ENCODE peak calls at places on chromosomes 1 and 21, in five cellular contexts. D, J, U, L and F are unnamed samples.

GRCh38 chr21:31143021-31143420 is 104.7 kb upstream of the KRTAP19-8 start:
- DNase-seq in U (no peak), L (no peak), J (no peak), D (no peak), F (no peak)

GRCh38 chr21:36560933-36561575 is 81.1 kb upstream of the CLDN14 start:
- DNase-seq in J (no peak), L (no peak), D (no peak), U (no peak), F (peak)

GRCh38 chr1:168396940-168397680 is 116.4 kb downstream of the TBX19 start:
- DNase-seq in U (no peak), D (no peak), L (no peak), J (no peak), F (no peak)

GRCh38 chr1:40267767-40268187 is 9.7 kb downstream of the ZMPSTE24 start:
- DNase-seq in U (no peak), D (no peak), L (no peak), J (peak), F (no peak)

GRCh38 chr1:98924971-98925370 is 79.7 kb downstream of the PLPPR5 start:
- DNase-seq in J (no peak), D (no peak), U (no peak), L (no peak), F (no peak)

GRCh38 chr1:226964068-226964425 is 24.0 kb downstream of the COQ8A start:
- DNase-seq in U (no peak), J (no peak), D (no peak), L (no peak), F (no peak)

GRCh38 chr1:6491480-6491962 is at the start of gene PLEKHG5:
- DNase-seq in U (no peak), D (no peak), L (no peak), J (peak), F (no peak)

GRCh38 chr1:65846911-65847310 is 54.2 kb downstream of the PDE4B start:
- DNase-seq in J (no peak), U (no peak), L (no peak), D (no peak), F (no peak)

GRCh38 chr1:63920154-63921117 is 146.6 kb downstream of the ROR1 start:
- DNase-seq in L (peak), U (no peak), J (peak), D (no peak), F (no peak)

GRCh38 chr1:78652019-78652560 is 2.5 kb downstream of the IFI44 start:
- DNase-seq in U (no peak), J (no peak), L (no peak), D (no peak), F (no peak)
- H3K4me3 ChIP-seq in U (no peak), J (no peak), L (no peak), D (no peak), F (peak)

DNA sequence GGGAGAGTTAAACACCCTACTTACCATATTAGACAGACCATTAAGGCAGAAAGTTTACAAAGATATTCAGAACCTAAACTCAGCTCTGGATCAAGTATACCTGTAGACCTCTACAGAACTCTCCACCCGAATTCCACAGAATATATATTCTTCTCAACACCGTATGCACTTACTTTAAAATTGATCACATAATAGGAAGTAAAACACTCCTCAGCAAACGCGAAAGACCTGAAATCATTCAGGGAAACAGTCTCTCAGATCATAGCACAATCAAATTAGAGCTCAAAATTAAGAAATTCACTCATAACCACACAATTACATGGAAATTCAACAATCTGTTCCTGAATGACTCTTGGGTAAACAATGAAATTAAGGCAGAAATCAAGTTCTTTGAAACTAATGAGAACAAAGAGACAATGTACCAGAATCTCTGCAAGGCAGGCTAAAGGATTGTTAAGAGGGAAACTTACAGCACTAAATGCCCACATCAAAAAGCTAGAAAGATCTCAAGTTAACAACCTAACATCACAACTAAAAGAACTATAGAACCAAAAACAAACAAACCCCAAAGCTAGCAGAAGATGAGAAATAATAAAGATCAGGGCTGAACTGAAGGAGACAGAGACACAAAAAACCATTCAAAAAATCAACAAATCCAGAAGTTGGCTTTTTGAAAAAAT is 19.1 kb downstream of the CD84 start:
- DNase-seq in J (no peak), L (no peak), D (no peak), U (no peak), F (no peak)
- H3K4me3 ChIP-seq in J (no peak), L (no peak), D (no peak), U (no peak), F (no peak)

GRCh38 chr1:214939180-214939579 is 143.4 kb upstream of the KCNK2 start:
- DNase-seq in J (no peak), D (no peak), U (no peak), L (no peak), F (no peak)

GRCh38 chr1:214928574-214928973 is 154.0 kb upstream of the KCNK2 start:
- DNase-seq in D (no peak), L (no peak), U (no peak), J (no peak), F (no peak)

GRCh38 chr1:214935258-214935657 is 147.3 kb upstream of the KCNK2 start:
- DNase-seq in L (no peak), U (no peak), D (no peak), J (no peak), F (no peak)

GRCh38 chr1:214933375-214933774 is 149.2 kb upstream of the KCNK2 start:
- DNase-seq in U (no peak), L (no peak), D (no peak), J (peak), F (no peak)

GRCh38 chr1:214934035-214934434 is 148.5 kb upstream of the KCNK2 start:
- DNase-seq in D (no peak), L (no peak), U (no peak), J (no peak), F (no peak)
- H3K4me3 ChIP-seq in D (no peak), L (no peak), U (no peak), J (no peak), F (no peak)

DNA sequence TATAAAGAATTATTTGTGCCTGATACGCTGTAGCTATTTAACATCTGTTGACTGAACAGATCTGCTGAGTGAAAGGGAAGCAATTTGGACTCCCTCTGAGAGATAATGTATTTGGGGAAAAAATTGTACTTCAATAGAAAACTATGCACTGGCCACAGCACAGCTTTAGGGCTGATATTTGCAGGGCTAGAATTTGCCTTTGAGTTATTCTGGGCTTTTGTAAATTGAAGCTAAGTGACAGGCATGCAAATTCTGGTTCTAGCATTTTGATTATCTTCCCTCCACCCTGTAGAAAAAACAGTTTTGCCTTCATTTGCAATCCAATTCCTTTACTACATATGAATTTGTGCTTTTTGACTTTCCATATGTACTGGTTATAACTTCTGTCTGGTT is 7.9 kb downstream of the KYAT3 start:
- DNase-seq in D (no peak), L (no peak), U (no peak), J (no peak), F (no peak)
- H3K4me3 ChIP-seq in D (no peak), L (no peak), U (no peak), J (no peak), F (no peak)

DNA sequence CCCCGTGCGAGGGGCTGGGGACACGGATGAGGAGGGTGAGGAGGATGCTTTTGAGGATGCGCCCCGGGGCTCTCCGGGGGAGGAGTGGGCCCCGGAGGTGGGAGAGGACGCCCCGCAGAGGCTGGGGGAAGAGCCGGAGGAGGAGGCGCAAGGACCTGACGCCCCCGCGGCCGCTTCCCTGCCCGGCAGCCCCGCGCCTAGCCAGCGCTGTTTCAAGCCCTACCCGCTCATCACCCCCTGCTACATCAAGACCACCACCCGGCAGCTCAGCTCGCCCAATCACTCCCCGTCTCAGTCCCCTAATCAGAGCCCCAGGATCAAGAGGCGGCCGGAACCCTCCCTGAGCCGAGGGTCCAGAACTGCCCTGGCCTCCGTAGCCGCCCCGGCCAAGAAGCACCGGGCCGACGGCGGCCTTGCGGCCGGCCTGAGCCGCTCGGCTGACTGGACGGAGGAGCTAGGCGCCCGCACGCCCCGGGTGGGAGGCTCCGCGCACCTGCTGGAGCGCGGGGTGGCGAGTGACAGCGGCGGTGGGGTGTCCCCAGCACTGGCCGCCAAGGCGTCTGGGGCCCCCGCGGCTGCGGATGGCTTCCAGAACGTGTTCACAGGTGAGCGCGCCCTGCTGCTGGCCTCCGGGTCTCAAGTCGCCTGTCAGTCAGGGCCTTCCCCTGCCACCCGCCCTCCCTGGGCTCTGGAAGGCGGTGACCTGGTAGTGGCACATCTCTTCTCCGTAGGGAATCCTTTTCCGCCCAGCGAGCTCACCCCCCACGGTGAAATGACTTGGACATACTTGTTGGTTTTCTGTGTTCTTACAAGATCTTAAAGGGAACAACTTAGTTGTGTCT is 1.7 kb downstream of the FMN2 start:
- DNase-seq in U (peak), D (no peak), L (peak), J (no peak), F (no peak)
- H3K4me3 ChIP-seq in U (peak), D (peak), L (peak), J (no peak), F (no peak)

DNA sequence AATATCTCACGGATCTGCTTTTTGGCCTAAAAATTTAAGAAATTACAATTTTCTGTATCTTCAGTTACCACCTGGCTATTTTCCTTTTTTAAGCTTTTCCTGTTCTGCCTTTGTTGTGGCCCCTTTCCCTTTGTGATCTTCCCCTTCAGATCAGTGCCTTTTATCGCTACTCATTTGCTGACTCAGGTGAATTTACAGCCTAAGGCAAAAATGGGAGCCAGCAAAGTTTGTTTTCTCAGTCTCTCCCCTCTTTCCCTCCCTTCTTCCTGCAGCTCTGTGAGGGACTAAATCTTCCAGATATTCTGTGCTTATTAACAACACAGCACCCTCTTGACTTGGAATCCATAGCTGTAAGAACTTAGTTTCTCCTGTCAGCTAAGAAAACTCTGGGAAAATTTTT is 5.3 kb upstream of the PRRC2C start:
- DNase-seq in L (no peak), J (no peak), U (peak), D (no peak), F (no peak)
- H3K4me3 ChIP-seq in L (no peak), J (no peak), U (no peak), D (no peak), F (no peak)

DNA sequence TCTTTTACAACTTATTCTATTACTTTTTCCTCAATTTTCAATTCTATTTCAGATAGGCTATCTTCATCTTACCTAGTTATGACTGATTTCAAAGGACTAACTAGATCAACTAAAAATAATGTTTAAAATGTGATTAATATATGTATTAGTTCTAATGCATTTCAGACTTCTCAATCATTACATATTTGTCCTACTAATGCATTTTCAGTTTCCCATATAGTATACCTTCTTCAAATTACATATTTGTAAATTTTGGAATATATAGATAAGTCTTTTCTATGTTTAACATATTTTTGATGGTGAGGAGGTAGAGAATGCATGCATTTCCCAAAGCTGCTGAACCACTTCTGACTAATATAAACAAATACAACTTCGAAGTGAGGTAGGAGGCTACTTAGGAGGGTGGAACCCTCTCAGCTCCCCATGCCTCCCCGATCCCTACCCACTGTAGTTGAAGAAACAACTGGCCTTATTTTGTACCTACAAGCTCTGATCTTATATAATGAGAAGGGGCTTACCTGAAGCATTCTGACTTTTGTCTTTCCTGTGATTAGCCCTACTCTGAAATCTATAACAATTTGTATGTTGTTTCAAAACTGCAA is 1.7 kb downstream of the TRMT1L start:
- DNase-seq in U (no peak), J (peak), D (no peak), L (no peak), F (no peak)
- H3K4me3 ChIP-seq in U (no peak), J (no peak), D (peak), L (peak), F (no peak)

GRCh38 chr1:100268202-100268601 is 2.2 kb downstream of the RTCA start:
- DNase-seq in L (no peak), D (no peak), J (no peak), U (no peak), F (no peak)

GRCh38 chr1:100265931-100266830 is at the start of gene RTCA:
- DNase-seq in D (peak), J (peak), U (peak), L (peak), F (peak)

GRCh38 chr1:100265562-100265930 is 470 bp upstream of the RTCA start:
- DNase-seq in U (peak), J (no peak), L (no peak), D (no peak), F (no peak)

GRCh38 chr1:100261686-100262085 is 4.3 kb upstream of the RTCA start:
- DNase-seq in D (no peak), L (no peak), J (no peak), U (no peak), F (no peak)

GRCh38 chr1:100267284-100267683 is 1.3 kb downstream of the RTCA start:
- DNase-seq in U (no peak), J (no peak), L (no peak), D (no peak), F (no peak)
- H3K4me3 ChIP-seq in U (peak), J (peak), L (peak), D (no peak), F (peak)